ENCODE peak calls at places on chromosomes 6 and 20, in five cellular contexts. S is tibial artery, T is colonic mucosa, E is Panc1, A is cardiac muscle cell. L is an unnamed sample.
A peak's percentile ranks its signal among the peaks of the same experiment; 100 is the strongest.

GRCh38 chr6:17281100-17281496 is at the start of gene RBM24:
- DNase-seq in S (peak; percentile 82), T (peak; percentile 86), E (no peak), A (peak; percentile 62), L (no peak)

GRCh38 chr20:51529758-51530157 is 12.8 kb downstream of the NFATC2 start:
- DNase-seq in S (no peak), T (no peak), E (no peak), A (no peak), L (no peak)

GRCh38 chr20:50292324-50293243 is 102.0 kb downstream of the CEBPB start:
- DNase-seq in S (peak; percentile 99), T (peak; percentile 87), E (no peak), A (no peak), L (peak; percentile 80)

GRCh38 chr6:51533962-51534361 is 553.5 kb downstream of the PKHD1 start:
- DNase-seq in S (no peak), T (no peak), E (no peak), A (no peak), L (no peak)

GRCh38 chr20:52313335-52313963 is 121.9 kb upstream of the ZFP64 start:
- DNase-seq in S (no peak), T (no peak), E (peak; percentile 20), A (peak; percentile 60), L (peak; percentile 2)

GRCh38 chr6:106767271-106767670 is 137.9 kb downstream of the QRSL1 start:
- DNase-seq in S (no peak), T (no peak), E (no peak), A (no peak), L (no peak)

GRCh38 chr20:17427646-17428045 is 103.5 kb downstream of the BFSP1 start:
- DNase-seq in S (no peak), T (no peak), E (no peak), A (no peak), L (no peak)

GRCh38 chr6:53263915-53264314 is 84.8 kb downstream of the ELOVL5 start:
- DNase-seq in S (no peak), T (no peak), E (no peak), A (peak; percentile 18), L (no peak)

GRCh38 chr6:43947860-43948259 is 177.8 kb downstream of the VEGFA start:
- DNase-seq in S (no peak), T (no peak), E (no peak), A (no peak), L (no peak)

GRCh38 chr20:18537651-18538050 is 29.6 kb upstream of the SMIM26 start:
- DNase-seq in S (no peak), T (no peak), E (no peak), A (no peak), L (no peak)

GRCh38 chr6:91097316-91097878 is 510.5 kb upstream of the MAP3K7 start:
- DNase-seq in S (no peak), T (no peak), E (no peak), A (no peak), L (no peak)

GRCh38 chr20:14498809-14499208 is 161.4 kb upstream of the FLRT3 start:
- DNase-seq in S (no peak), T (no peak), E (no peak), A (no peak), L (peak; percentile 28)

GRCh38 chr20:64048402-64049044 is 916 bp downstream of the SOX18 start:
- DNase-seq in S (no peak), T (no peak), E (no peak), A (peak; percentile 14), L (no peak)
- H3K4me3 ChIP-seq in S (peak overlapping the region; percentile 32), T (peak overlapping the region; percentile 5), E (peak overlapping the region; percentile 33), A (peak overlapping the region; percentile 6), L (no peak overlapping the region)

GRCh38 chr20:21456207-21456606 is 57.7 kb downstream of the NKX2-2 start:
- DNase-seq in S (no peak), T (no peak), E (no peak), A (no peak), L (no peak)

GRCh38 chr20:21453676-21454075 is 56.4 kb upstream of the NKX2-4 start:
- DNase-seq in S (no peak), T (no peak), E (no peak), A (no peak), L (no peak)

DNA sequence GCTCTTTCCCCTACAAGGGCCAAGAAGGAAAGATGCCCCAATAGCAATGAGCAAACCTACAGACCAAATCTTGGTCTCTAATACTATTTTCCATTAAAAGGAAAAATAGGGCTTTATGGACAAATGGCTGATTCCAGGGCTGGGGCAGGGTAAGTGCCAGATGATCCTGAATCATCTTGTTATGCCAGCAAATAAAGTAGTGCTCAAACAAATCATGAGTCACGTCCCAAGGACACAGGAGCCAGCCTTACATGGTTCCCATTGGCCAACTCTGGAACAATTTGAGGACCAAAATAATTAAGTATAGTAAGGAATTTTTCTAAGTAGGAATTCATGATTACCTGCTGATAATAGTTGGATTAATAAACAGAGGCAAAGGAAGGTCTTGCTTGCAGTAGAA is 53.2 kb upstream of the NKX2-4 start:
- DNase-seq in S (no peak), T (no peak), E (no peak), A (no peak), L (no peak)
- H3K27me3 ChIP-seq in S (no peaks in the 10 kb centered on the region), T (no peaks in the 10 kb centered on the region), E (no peaks in the 10 kb centered on the region), A (no peaks in the 10 kb centered on the region), L (no peaks in the 10 kb centered on the region)

DNA sequence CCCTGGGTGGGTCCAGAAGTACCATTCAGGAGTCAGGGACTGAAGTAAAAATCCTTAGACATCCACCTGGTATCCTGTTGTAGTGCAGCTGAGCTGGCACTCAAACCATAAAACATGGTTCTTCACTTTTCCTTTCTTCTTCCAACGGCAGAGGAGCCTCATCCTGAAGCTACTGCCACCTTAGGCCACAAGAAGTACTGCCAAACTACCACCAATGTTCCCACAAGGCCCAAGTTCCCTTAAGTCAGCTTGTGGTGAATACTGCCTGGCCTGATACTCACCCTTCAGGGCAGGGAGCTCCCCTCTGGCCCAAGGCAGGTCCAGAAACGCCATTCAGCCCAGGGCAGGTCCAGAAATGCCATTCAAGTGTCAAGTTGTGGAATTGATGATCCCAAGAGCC is 1053.4 kb upstream of the CITED2 start:
- DNase-seq in S (no peak), T (no peak), E (no peak), A (no peak), L (no peak)
- TF ChIP-seq CTCF in S (no peak), T (no peak), E (no peak), A (no peak), L (no peak)

GRCh38 chr6:151161363-151161762 is 78.4 kb upstream of the AKAP12 start:
- DNase-seq in S (no peak), T (no peak), E (no peak), A (no peak), L (no peak)
- H3K4me3 ChIP-seq in S (no peak overlapping the region), T (no peak overlapping the region), E (no peak overlapping the region), A (no peak overlapping the region), L (peak overlapping the region; percentile 4)

DNA sequence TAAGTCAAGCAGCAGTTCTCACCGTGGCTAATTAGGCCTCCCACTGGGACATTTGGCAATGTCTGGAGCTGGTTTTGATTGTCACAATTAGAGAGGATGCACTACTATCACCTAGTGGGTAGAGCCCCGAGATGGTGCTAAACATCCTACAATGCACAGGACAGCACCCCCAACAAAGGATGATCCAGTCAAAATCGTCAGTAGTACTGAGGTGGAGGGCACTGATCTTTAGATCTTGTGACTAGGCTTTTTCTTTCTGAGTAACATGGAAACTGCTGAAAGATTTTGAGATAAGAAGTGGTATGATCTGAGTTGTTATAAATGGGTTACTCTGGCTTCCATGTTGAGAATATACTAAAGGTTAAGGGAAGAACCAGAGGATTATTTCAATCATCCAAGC is 12.0 kb downstream of the UBD start:
- DNase-seq in S (no peak), T (no peak), E (no peak), A (no peak), L (no peak)
- H3K27me3 ChIP-seq in S (peaks cover 4% of the 10 kb centered on the region), T (no peaks in the 10 kb centered on the region), E (peaks cover 3% of the 10 kb centered on the region), A (peaks cover 19% of the 10 kb centered on the region), L (peaks cover 2% of the 10 kb centered on the region)

GRCh38 chr6:2158596-2159271 is 86.7 kb downstream of the GMDS start:
- DNase-seq in S (no peak), T (no peak), E (no peak), A (peak; percentile 40), L (no peak)
- TF ChIP-seq CTCF in S (no peak), T (no peak), E (peak; percentile 66), A (peak; percentile 49), L (peak; percentile 50)

DNA sequence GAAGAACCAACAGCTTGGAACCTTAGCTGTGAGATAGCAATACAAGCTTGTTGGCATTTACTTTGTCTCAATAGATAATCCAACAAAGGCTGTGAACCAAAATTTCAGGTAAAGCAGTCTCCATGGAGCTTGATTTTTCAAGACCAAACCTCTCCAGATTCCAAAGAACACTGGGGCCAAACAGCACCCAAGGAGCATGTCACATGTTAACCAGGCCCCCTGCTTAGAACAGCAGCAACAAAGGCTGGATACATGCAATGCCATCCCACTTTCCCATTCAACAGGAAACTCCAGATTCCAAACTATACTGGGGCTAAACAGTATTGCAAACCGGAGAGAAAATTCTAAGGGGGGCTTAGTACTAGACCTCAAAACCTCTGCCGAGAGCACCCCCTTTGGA is 15.8 kb upstream of the RNASET2 start:
- DNase-seq in S (no peak), T (no peak), E (no peak), A (no peak), L (no peak)
- H3K4me3 ChIP-seq in S (no peak overlapping the region), T (no peak overlapping the region), E (no peak overlapping the region), A (no peak overlapping the region), L (no peak overlapping the region)

DNA sequence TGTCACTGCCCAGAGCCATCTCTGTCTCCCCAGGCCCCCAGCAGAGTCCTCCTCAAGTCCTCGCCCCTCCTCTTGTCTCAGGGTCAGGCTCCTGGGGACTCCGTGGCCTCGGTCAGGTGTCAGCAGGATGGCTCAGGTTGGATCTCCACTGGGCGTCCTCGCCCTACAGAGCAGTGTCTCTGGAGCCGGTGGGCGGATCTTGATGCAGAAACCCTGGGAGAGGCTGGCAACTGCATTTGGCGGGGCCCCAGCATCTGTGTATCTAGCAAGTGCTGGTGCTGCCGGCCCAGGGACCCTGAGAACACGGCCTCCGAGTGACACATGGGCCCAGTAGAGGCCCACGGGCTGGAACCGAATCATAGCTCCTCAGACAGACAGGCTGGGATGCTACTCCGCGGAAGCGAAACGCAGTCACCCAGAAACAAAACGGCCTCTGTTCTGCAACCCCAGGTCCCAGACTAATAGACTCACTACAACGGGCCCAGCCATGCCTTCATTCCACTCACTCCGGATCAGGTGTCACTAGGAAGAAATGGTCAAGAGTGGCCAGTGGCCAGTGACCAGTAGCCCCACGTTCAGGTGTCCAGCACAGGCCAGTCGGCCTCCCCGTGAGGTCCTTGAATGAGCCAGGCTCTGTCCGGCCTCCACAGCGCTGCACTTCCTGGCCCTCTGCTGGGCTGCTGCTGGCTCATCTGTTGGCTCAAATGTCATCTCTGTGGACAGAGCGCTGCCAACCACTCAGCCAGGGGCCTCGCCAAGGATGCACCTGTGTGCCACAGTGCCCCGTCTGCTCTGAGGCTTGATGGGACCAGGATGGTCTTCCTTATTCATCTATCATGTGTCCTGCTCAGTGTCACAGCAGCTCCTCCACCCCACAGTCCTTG is 12.6 kb upstream of the FRMD1 start:
- DNase-seq in S (no peak), T (no peak), E (no peak), A (no peak), L (no peak)
- H3K27me3 ChIP-seq in S (no peaks in the 10 kb centered on the region), T (no peaks in the 10 kb centered on the region), E (no peaks in the 10 kb centered on the region), A (no peaks in the 10 kb centered on the region), L (peaks cover 19% of the 10 kb centered on the region)

DNA sequence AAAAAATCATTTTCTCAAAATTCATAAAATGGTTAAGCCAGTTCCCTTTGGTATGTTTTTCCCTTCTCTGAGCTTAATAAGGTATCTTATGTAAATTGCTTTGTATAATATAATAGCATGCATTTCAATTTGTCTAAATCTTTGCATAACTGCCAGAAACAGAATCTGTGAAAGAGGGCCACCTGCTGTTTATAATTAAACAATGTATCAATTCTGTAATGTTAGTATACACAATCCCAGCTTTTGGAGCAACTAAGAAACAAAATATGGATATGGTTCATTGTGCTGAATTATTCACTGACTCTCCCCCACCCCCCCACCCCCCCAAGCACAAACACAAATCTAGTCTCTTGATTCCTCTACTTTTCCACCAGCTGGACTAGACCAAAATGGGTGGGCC is 54.8 kb downstream of the GPX5 start:
- DNase-seq in S (no peak), T (no peak), E (no peak), A (no peak), L (no peak)
- TF ChIP-seq CTCF in S (no peak), T (no peak), E (peak; percentile 46), A (peak; percentile 6), L (no peak)

L was measured in kidney epithelial cell.